ENCODE peak calls at places on chromosome 20, in seven cellular contexts. N, V, E, Z, Q, X and U are unnamed samples.

GRCh38 chr20:22333885-22334545 is 250.4 kb downstream of the FOXA2 start:
- DNase-seq in N (peak), V (peak), E (peak), Z (peak), Q (peak), X (peak), U (no peak)

GRCh38 chr20:57968111-57968510 is 258.3 kb upstream of the PMEPA1 start:
- DNase-seq in N (no peak), V (no peak), E (no peak), Z (no peak), Q (no peak), X (no peak), U (no peak)

GRCh38 chr20:11111191-11111590 is 437.4 kb upstream of the JAG1 start:
- DNase-seq in N (no peak), V (no peak), E (no peak), Z (no peak), Q (no peak), X (no peak), U (no peak)

GRCh38 chr20:31604567-31605030 is 490 bp upstream of the ID1 start:
- DNase-seq in N (no peak), V (no peak), E (no peak), Z (no peak), Q (no peak), X (no peak), U (no peak)

GRCh38 chr20:24692429-24693190 is 223.2 kb downstream of the SYNDIG1 start:
- DNase-seq in N (no peak), V (no peak), E (peak), Z (no peak), Q (peak), X (peak), U (no peak)

GRCh38 chr20:36544134-36545018 is 3.1 kb downstream of the MYL9 start:
- DNase-seq in N (no peak), V (no peak), E (peak), Z (peak), Q (peak), X (no peak), U (no peak)

GRCh38 chr20:3890999-3891929 is 2.1 kb downstream of the PANK2 start:
- DNase-seq in N (no peak), V (no peak), E (no peak), Z (no peak), Q (no peak), X (no peak), U (no peak)

GRCh38 chr20:31494131-31494530 is 19.0 kb downstream of the REM1 start:
- DNase-seq in N (peak), V (no peak), E (peak), Z (peak), Q (no peak), X (no peak), U (no peak)

GRCh38 chr20:341682-342081 is 5.2 kb upstream of the NRSN2 start:
- DNase-seq in N (peak), V (no peak), E (no peak), Z (peak), Q (no peak), X (no peak), U (no peak)

GRCh38 chr20:10476319-10476724 is 41.2 kb downstream of the SLX4IP start:
- DNase-seq in N (no peak), V (no peak), E (no peak), Z (peak), Q (no peak), X (peak), U (no peak)

GRCh38 chr20:36180323-36180722 is 25.8 kb downstream of the EPB41L1 start:
- DNase-seq in N (no peak), V (no peak), E (no peak), Z (no peak), Q (no peak), X (no peak), U (no peak)

GRCh38 chr20:46857061-46857831 is 37.4 kb upstream of the EYA2 start:
- DNase-seq in N (no peak), V (no peak), E (no peak), Z (no peak), Q (no peak), X (no peak), U (no peak)

GRCh38 chr20:2528671-2529070 is 7.7 kb upstream of the TMC2 start:
- DNase-seq in N (no peak), V (no peak), E (no peak), Z (no peak), Q (no peak), X (no peak), U (no peak)

GRCh38 chr20:19757973-19758887 is at the start of gene RIN2:
- DNase-seq in N (peak), V (peak), E (peak), Z (peak), Q (peak), X (peak), U (peak)

GRCh38 chr20:57738484-57738883 is 28.7 kb upstream of the PMEPA1 start:
- DNase-seq in N (peak), V (no peak), E (no peak), Z (no peak), Q (no peak), X (no peak), U (no peak)

GRCh38 chr20:56826971-56827645 is 198.0 kb downstream of the TFAP2C start:
- DNase-seq in N (peak), V (no peak), E (no peak), Z (no peak), Q (no peak), X (no peak), U (no peak)

GRCh38 chr20:37392441-37393195 is 46.7 kb downstream of the SRC start:
- DNase-seq in N (no peak), V (no peak), E (peak), Z (no peak), Q (no peak), X (no peak), U (no peak)

GRCh38 chr20:20343886-20344381 is 24.0 kb upstream of the INSM1 start:
- DNase-seq in N (no peak), V (no peak), E (no peak), Z (no peak), Q (no peak), X (no peak), U (no peak)

GRCh38 chr20:19940945-19941590 is 76.1 kb upstream of the NAA20 start:
- DNase-seq in N (no peak), V (no peak), E (no peak), Z (no peak), Q (no peak), X (peak), U (no peak)

GRCh38 chr20:50328161-50328979 is 137.7 kb downstream of the CEBPB start:
- DNase-seq in N (no peak), V (no peak), E (no peak), Z (no peak), Q (no peak), X (no peak), U (no peak)

GRCh38 chr20:49935746-49936152 is 448 bp upstream of the RNF114 start:
- DNase-seq in N (no peak), V (no peak), E (no peak), Z (no peak), Q (no peak), X (no peak), U (no peak)

GRCh38 chr20:7829776-7830175 is 110.5 kb downstream of the HAO1 start:
- DNase-seq in N (no peak), V (no peak), E (no peak), Z (no peak), Q (no peak), X (no peak), U (no peak)

GRCh38 chr20:47319517-47320252 is 36.8 kb downstream of the ZMYND8 start:
- DNase-seq in N (peak), V (peak), E (peak), Z (peak), Q (peak), X (no peak), U (no peak)

GRCh38 chr20:58228484-58229197 is at the start of gene ANKRD60:
- DNase-seq in N (peak), V (no peak), E (peak), Z (peak), Q (no peak), X (peak), U (peak)

GRCh38 chr20:7667194-7667593 is 273.1 kb downstream of the HAO1 start:
- DNase-seq in N (no peak), V (no peak), E (no peak), Z (peak), Q (no peak), X (no peak), U (no peak)

GRCh38 chr20:8424010-8424409 is 291.9 kb downstream of the PLCB1 start:
- DNase-seq in N (no peak), V (no peak), E (no peak), Z (peak), Q (no peak), X (peak), U (no peak)

GRCh38 chr20:46638367-46639274 is 12.6 kb downstream of the SLC13A3 start:
- DNase-seq in N (no peak), V (no peak), E (no peak), Z (no peak), Q (no peak), X (no peak), U (no peak)

GRCh38 chr20:54347216-54347833 is 128.1 kb upstream of the DOK5 start:
- DNase-seq in N (no peak), V (no peak), E (no peak), Z (no peak), Q (no peak), X (no peak), U (no peak)

GRCh38 chr20:23924751-23925150 is 45.2 kb upstream of the CST5 start:
- DNase-seq in N (no peak), V (no peak), E (no peak), Z (no peak), Q (no peak), X (no peak), U (no peak)

DNA sequence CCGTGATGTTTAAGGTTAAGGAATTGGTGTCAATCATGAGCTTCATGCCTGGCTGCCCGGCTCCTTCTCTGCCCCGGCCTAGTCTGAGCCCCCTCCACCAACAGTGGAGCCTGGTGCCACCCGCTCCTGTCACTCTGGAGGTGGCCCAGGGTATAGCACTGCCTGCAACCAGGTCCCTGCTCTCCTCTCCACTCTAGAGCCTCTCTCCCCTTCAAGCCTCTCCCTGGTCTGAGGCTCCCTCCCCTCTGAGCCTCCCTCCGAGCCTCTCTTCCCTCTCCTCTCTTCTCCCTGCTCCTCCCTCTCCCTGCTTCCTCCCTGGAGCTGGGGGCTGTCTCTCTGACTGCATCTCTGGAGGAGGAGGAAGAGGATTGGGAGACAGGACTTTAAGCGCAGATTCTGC is 31.3 kb upstream of the MRGBP start:
- DNase-seq in N (no peak), V (no peak), E (no peak), Z (no peak), Q (no peak), X (no peak), U (no peak)
- TF ChIP-seq CTCF in N (no peak), V (no peak), E (peak), Z (no peak), Q (no peak), X (no peak), U (no peak)

GRCh38 chr20:39596554-39596953 is 634.4 kb downstream of the DHX35 start:
- DNase-seq in N (no peak), V (no peak), E (no peak), Z (no peak), Q (no peak), X (no peak), U (no peak)

GRCh38 chr20:39605908-39606307 is 643.8 kb downstream of the DHX35 start:
- DNase-seq in N (no peak), V (no peak), E (no peak), Z (no peak), Q (no peak), X (no peak), U (no peak)

GRCh38 chr20:39602649-39603048 is 640.5 kb downstream of the DHX35 start:
- DNase-seq in N (no peak), V (no peak), E (no peak), Z (no peak), Q (no peak), X (no peak), U (no peak)

GRCh38 chr20:39605361-39605760 is 643.2 kb downstream of the DHX35 start:
- DNase-seq in N (no peak), V (no peak), E (no peak), Z (no peak), Q (no peak), X (no peak), U (no peak)

GRCh38 chr20:39600156-39600555 is 638.0 kb downstream of the DHX35 start:
- DNase-seq in N (no peak), V (no peak), E (no peak), Z (no peak), Q (no peak), X (no peak), U (no peak)
- TF ChIP-seq CTCF in N (no peak), V (no peak), E (no peak), Z (no peak), Q (no peak), X (no peak), U (no peak)

DNA sequence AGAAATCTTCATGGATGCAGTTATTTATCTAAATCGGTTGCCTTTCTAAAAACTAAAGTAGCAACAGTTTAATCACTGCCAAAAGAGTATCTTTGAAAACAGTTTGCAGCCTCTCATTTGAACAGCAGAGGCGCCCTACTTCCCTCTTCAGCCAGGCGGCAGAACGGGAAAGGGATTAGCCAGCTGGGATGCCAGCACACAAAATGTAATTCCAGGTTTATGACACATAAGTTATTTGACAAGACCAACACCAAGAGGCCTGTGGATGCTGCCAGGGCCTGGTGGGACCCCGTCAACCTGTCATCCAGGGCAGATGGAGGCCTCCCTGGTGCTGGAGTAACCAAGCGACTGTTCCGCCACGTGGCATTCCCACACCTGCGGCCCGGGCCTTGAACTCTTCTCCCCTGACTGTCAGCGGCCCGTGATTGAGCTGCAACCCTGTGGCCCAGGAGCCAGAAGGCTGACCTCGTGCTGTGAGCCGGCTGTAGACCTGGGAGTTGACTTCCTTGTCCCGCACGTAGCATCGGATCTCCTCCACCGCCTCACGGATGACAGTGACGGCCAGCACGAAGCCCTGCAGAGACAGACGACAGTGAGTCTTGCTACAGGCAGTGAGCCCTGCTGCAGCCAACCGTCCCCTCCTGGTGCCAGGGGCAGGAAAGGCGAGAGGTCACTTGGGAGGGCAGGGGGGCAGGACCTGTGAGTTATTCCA is 55.5 kb downstream of the ATP9A start:
- DNase-seq in N (peak), V (no peak), E (peak), Z (peak), Q (no peak), X (peak), U (no peak)
- TF ChIP-seq CTCF in N (peak), V (peak), E (peak), Z (peak), Q (no peak), X (no peak), U (no peak)

GRCh38 chr20:32959351-32960221 is 44.6 kb downstream of the SUN5 start:
- DNase-seq in N (no peak), V (no peak), E (peak), Z (no peak), Q (no peak), X (no peak), U (no peak)
- TF ChIP-seq CTCF in N (no peak), V (no peak), E (peak), Z (no peak), Q (no peak), X (no peak), U (no peak)